ENCODE peak calls at places on chromosomes 11 and 22, in ten cellular contexts. O is fibroblast of pulmonary artery, K is astrocyte of the spinal cord, W is neural crest cell, C is IMR-90, Z is epithelial cell of esophagus, L is AG10803, M is cardiac muscle cell, F is cardiac fibroblast, G is endothelial cell. E is an unnamed sample.

GRCh38 chr11:38206663-38207062 is 1608.6 kb upstream of the RAG2 start:
- DNase-seq in O (no peak), K (no peak), W (no peak), C (no peak), Z (no peak), L (no peak), M (no peak), F (no peak), G (no peak), E (no peak)

GRCh38 chr11:9982796-9983579 is 311.0 kb downstream of the SBF2 start:
- DNase-seq in O (peak), K (peak), W (peak), C (peak), Z (peak), L (no peak), M (peak), F (no peak), G (no peak), E (no peak)

GRCh38 chr11:11349870-11350325 is 3.2 kb downstream of the CSNK2A3 start:
- DNase-seq in O (peak), K (peak), W (no peak), C (peak), Z (peak), L (peak), M (peak), F (no peak), G (no peak), E (peak)

GRCh38 chr22:19152942-19153883 is 3.1 kb upstream of the GSC2 start:
- DNase-seq in O (no peak), K (no peak), W (no peak), C (no peak), Z (no peak), L (no peak), M (no peak), F (no peak), G (no peak), E (no peak)

GRCh38 chr11:8059030-8059429 is 22.0 kb upstream of the TUB start:
- DNase-seq in O (no peak), K (no peak), W (no peak), C (no peak), Z (no peak), L (no peak), M (no peak), F (no peak), G (no peak), E (no peak)

GRCh38 chr22:30596886-30597285 is 5.2 kb upstream of the PES1 start:
- DNase-seq in O (no peak), K (no peak), W (no peak), C (no peak), Z (no peak), L (no peak), M (no peak), F (no peak), G (no peak), E (no peak)

GRCh38 chr11:120248551-120249278 is 8.8 kb downstream of the POU2F3 start:
- DNase-seq in O (peak), K (peak), W (no peak), C (peak), Z (peak), L (peak), M (peak), F (peak), G (no peak), E (peak)

GRCh38 chr11:76632492-76632891 is 38.1 kb downstream of the LRRC32 start:
- DNase-seq in O (no peak), K (no peak), W (no peak), C (no peak), Z (no peak), L (no peak), M (no peak), F (no peak), G (no peak), E (no peak)

GRCh38 chr11:86949995-86950993 is 4.9 kb downstream of the FZD4 start:
- DNase-seq in O (no peak), K (no peak), W (no peak), C (peak), Z (no peak), L (peak), M (no peak), F (peak), G (no peak), E (no peak)

GRCh38 chr11:4167758-4168157 is 73.2 kb downstream of the RRM1 start:
- DNase-seq in O (no peak), K (no peak), W (no peak), C (no peak), Z (no peak), L (no peak), M (no peak), F (no peak), G (no peak), E (no peak)

GRCh38 chr22:20080445-20080775 is 369 bp downstream of the DGCR8 start:
- DNase-seq in O (peak), K (peak), W (peak), C (peak), Z (peak), L (peak), M (peak), F (peak), G (peak), E (peak)

GRCh38 chr11:72430743-72431570 is 3.4 kb downstream of the CLPB start:
- DNase-seq in O (peak), K (peak), W (peak), C (peak), Z (peak), L (peak), M (peak), F (peak), G (peak), E (peak)

GRCh38 chr11:47282462-47282861 is 12.5 kb downstream of the MADD start:
- DNase-seq in O (no peak), K (no peak), W (no peak), C (no peak), Z (no peak), L (no peak), M (no peak), F (no peak), G (no peak), E (no peak)

GRCh38 chr22:38081636-38081940 is 2.4 kb downstream of the SLC16A8 start:
- DNase-seq in O (no peak), K (no peak), W (no peak), C (no peak), Z (no peak), L (no peak), M (no peak), F (no peak), G (no peak), E (no peak)

GRCh38 chr11:73810637-73811036 is 23.0 kb downstream of the MRPL48 start:
- DNase-seq in O (no peak), K (peak), W (no peak), C (peak), Z (no peak), L (no peak), M (no peak), F (no peak), G (no peak), E (no peak)

GRCh38 chr22:50612715-50613221 is 12.2 kb downstream of the MAPK8IP2 start:
- DNase-seq in O (no peak), K (no peak), W (no peak), C (no peak), Z (peak), L (no peak), M (no peak), F (no peak), G (no peak), E (no peak)

GRCh38 chr22:20131856-20132685 is 467 bp downstream of the ZDHHC8 start:
- DNase-seq in O (no peak), K (no peak), W (no peak), C (no peak), Z (no peak), L (peak), M (no peak), F (no peak), G (no peak), E (peak)

GRCh38 chr11:19864141-19865120 is 151.8 kb downstream of the NAV2 start:
- DNase-seq in O (peak), K (no peak), W (no peak), C (no peak), Z (no peak), L (peak), M (peak), F (no peak), G (no peak), E (no peak)

GRCh38 chr22:41621099-41621910 is at the start of gene XRCC6:
- DNase-seq in O (peak), K (peak), W (peak), C (peak), Z (peak), L (peak), M (peak), F (peak), G (peak), E (peak)
- TF ChIP-seq CTCF in O (no peak), K (no peak), W (no peak), C (no peak), Z (no peak), L (no peak), M (no peak), F (no peak), G (no peak), E (no peak)

GRCh38 chr22:49604732-49605302 is 222.9 kb downstream of the BRD1 start:
- DNase-seq in O (no peak), K (no peak), W (no peak), C (no peak), Z (no peak), L (no peak), M (no peak), F (no peak), G (no peak), E (no peak)
- TF ChIP-seq CTCF in O (no peak), K (no peak), W (no peak), C (no peak), Z (no peak), L (no peak), M (no peak), F (no peak), G (no peak), E (no peak)

DNA sequence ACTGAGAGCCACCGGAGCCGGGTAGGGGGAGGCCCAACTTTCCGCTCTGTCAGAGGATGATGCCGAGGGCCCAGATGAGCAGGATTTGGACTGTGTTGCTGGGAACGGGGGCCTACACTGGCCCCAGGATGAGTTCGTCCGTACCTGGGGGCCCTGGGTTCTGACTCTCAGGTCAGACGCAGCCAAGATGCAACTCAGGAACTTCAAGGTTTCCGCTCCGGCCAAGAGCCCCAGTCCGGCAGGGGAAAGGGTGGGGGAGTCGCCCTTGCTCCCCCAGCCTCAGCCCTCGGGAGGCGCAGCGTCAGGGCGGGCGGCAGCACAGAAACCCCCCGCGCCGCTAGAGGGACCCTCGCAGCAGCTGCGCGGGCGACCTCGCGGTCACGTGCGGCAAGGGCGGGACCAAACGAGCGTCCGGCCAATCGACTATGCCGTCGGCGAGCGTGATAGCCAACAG is 241 bp upstream of the ARL2 start:
- DNase-seq in O (peak), K (peak), W (peak), C (peak), Z (peak), L (peak), M (peak), F (peak), G (peak), E (peak)
- TF ChIP-seq CTCF in O (no peak), K (no peak), W (no peak), C (no peak), Z (no peak), L (no peak), M (no peak), F (no peak), G (peak), E (no peak)

GRCh38 chr11:6576471-6577373 is 26.7 kb downstream of the RRP8 start:
- DNase-seq in O (peak), K (peak), W (no peak), C (peak), Z (no peak), L (peak), M (peak), F (peak), G (no peak), E (peak)
- TF ChIP-seq CTCF in O (no peak), K (no peak), W (no peak), C (no peak), Z (no peak), L (peak), M (no peak), F (no peak), G (no peak), E (no peak)

DNA sequence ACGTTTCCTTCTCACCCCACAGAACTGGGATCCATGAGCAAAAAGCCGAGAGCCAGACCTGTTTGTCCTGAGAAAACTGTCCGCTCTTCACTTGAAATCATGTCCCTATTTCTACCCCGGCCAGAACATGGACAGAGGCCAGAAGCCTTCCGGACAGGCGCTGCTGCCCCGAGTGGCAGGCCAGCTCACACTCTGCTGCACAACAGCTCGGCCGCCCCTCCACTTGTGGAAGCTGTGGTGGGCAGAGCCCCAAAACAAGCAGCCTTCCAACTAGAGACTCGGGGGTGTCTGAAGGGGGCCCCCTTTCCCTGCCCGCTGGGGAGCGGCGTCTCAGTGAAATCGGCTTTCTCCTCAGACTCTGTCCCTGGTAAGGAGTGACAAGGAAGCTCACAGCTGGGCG is 24.0 kb downstream of the CD5 start:
- DNase-seq in O (peak), K (no peak), W (no peak), C (no peak), Z (no peak), L (no peak), M (peak), F (peak), G (peak), E (peak)
- TF ChIP-seq CTCF in O (peak), K (peak), W (no peak), C (no peak), Z (no peak), L (no peak), M (peak), F (peak), G (no peak), E (no peak)

GRCh38 chr11:2187267-2187707 is 15.7 kb upstream of the TH start:
- DNase-seq in O (no peak), K (no peak), W (no peak), C (no peak), Z (no peak), L (peak), M (no peak), F (no peak), G (no peak), E (no peak)
- TF ChIP-seq CTCF in O (no peak), K (no peak), W (no peak), C (no peak), Z (no peak), L (no peak), M (no peak), F (no peak), G (no peak), E (no peak)